ENCODE peak calls at places on chromosome 2, in eight cellular contexts. One of them, this sample, is unnamed.

GRCh38 chr2:118988706-118989105 is 46.7 kb downstream of the MARCO start:
- DNase-seq in fibroblast of lung: no peak
- DNase-seq in Peyer's patch: no peak
- DNase-seq in MCF 10A: no peak
- DNase-seq in pancreas: no peak
- DNase-seq in mucosa of descending colon: no peak
- DNase-seq in gastrocnemius medialis: no peak
- DNase-seq in GM13977: no peak
- DNase-seq in this sample: no peak

GRCh38 chr2:113755690-113756063 is 765 bp downstream of the SLC35F5 start:
- DNase-seq in fibroblast of lung: peak
- DNase-seq in Peyer's patch: no peak
- DNase-seq in MCF 10A: no peak
- DNase-seq in pancreas: no peak
- DNase-seq in mucosa of descending colon: peak
- DNase-seq in gastrocnemius medialis: no peak
- DNase-seq in GM13977: peak
- DNase-seq in this sample: no peak

GRCh38 chr2:170715062-170715931 is at the start of gene SP5:
- DNase-seq in fibroblast of lung: peak
- DNase-seq in Peyer's patch: peak
- DNase-seq in MCF 10A: peak
- DNase-seq in pancreas: peak
- DNase-seq in mucosa of descending colon: peak
- DNase-seq in gastrocnemius medialis: no peak
- DNase-seq in GM13977: peak
- DNase-seq in this sample: no peak

GRCh38 chr2:197919487-197919886 is 115.1 kb downstream of the PLCL1 start:
- DNase-seq in fibroblast of lung: no peak
- DNase-seq in Peyer's patch: no peak
- DNase-seq in MCF 10A: no peak
- DNase-seq in pancreas: no peak
- DNase-seq in mucosa of descending colon: no peak
- DNase-seq in gastrocnemius medialis: no peak
- DNase-seq in GM13977: no peak
- DNase-seq in this sample: no peak

GRCh38 chr2:12918841-12919445 is 202.2 kb downstream of the TRIB2 start:
- DNase-seq in fibroblast of lung: peak
- DNase-seq in Peyer's patch: no peak
- DNase-seq in MCF 10A: peak
- DNase-seq in pancreas: no peak
- DNase-seq in mucosa of descending colon: peak
- DNase-seq in gastrocnemius medialis: peak
- DNase-seq in GM13977: no peak
- DNase-seq in this sample: peak

GRCh38 chr2:142286618-142287017 is 155.8 kb upstream of the LRP1B start:
- DNase-seq in fibroblast of lung: no peak
- DNase-seq in Peyer's patch: no peak
- DNase-seq in MCF 10A: peak
- DNase-seq in pancreas: no peak
- DNase-seq in mucosa of descending colon: peak
- DNase-seq in gastrocnemius medialis: no peak
- DNase-seq in GM13977: no peak
- DNase-seq in this sample: no peak

GRCh38 chr2:37867166-37867565 is 57.9 kb upstream of the RMDN2 start:
- DNase-seq in fibroblast of lung: no peak
- DNase-seq in Peyer's patch: no peak
- DNase-seq in MCF 10A: no peak
- DNase-seq in pancreas: no peak
- DNase-seq in mucosa of descending colon: no peak
- DNase-seq in gastrocnemius medialis: no peak
- DNase-seq in GM13977: no peak
- DNase-seq in this sample: no peak

GRCh38 chr2:71796174-71796592 is 342.8 kb downstream of the DYSF start:
- DNase-seq in fibroblast of lung: peak
- DNase-seq in Peyer's patch: no peak
- DNase-seq in MCF 10A: no peak
- DNase-seq in pancreas: no peak
- DNase-seq in mucosa of descending colon: no peak
- DNase-seq in gastrocnemius medialis: no peak
- DNase-seq in GM13977: no peak
- DNase-seq in this sample: peak

GRCh38 chr2:177275041-177275440 is 10.5 kb upstream of the NFE2L2 start:
- DNase-seq in fibroblast of lung: peak
- DNase-seq in Peyer's patch: no peak
- DNase-seq in MCF 10A: peak
- DNase-seq in pancreas: no peak
- DNase-seq in mucosa of descending colon: no peak
- DNase-seq in gastrocnemius medialis: no peak
- DNase-seq in GM13977: no peak
- DNase-seq in this sample: peak
- TF ChIP-seq CTCF in fibroblast of lung: no peak
- TF ChIP-seq CTCF in Peyer's patch: no peak
- TF ChIP-seq CTCF in MCF 10A: no peak
- TF ChIP-seq CTCF in pancreas: no peak
- TF ChIP-seq CTCF in mucosa of descending colon: no peak
- TF ChIP-seq CTCF in gastrocnemius medialis: no peak
- TF ChIP-seq CTCF in GM13977: no peak
- TF ChIP-seq CTCF in this sample: no peak

DNA sequence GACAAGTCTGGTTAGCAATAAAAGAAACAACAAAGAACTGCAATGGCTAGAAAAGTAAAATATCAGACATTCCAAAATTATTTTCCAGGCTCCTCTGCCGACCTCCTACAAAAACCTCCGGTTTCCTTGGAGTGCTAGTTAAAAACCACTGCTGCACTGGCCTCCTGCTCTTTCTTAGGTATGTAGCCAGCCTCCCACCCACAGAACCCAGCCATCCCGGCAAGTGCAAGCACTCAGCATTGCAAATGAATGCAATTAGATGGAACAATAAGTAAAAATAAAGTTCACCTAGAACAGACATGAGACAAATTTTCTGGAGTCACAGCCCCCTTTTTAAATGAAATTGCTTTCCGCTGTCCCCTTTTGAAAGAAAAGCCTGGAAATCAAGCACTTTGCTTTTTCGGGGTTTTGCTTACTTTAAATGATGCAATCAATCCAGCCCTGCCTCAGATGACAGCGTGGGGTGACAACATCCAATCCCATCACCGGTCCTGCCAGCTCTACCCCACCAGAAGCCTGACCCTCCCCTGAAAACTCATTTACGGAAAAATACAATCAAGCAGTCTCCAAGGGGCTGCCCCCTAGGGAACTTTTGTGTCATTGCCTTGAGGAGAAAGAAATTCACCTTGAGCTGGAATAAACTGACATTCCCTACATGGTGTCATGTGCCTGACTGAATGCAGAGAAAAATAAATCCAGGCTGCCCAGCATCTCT is 199.8 kb downstream of the EPHA4 start:
- DNase-seq in fibroblast of lung: peak
- DNase-seq in Peyer's patch: no peak
- DNase-seq in MCF 10A: no peak
- DNase-seq in pancreas: no peak
- DNase-seq in mucosa of descending colon: no peak
- DNase-seq in gastrocnemius medialis: no peak
- DNase-seq in GM13977: no peak
- DNase-seq in this sample: no peak
- TF ChIP-seq CTCF in fibroblast of lung: peak
- TF ChIP-seq CTCF in Peyer's patch: no peak
- TF ChIP-seq CTCF in MCF 10A: no peak
- TF ChIP-seq CTCF in pancreas: no peak
- TF ChIP-seq CTCF in mucosa of descending colon: no peak
- TF ChIP-seq CTCF in gastrocnemius medialis: no peak
- TF ChIP-seq CTCF in GM13977: no peak
- TF ChIP-seq CTCF in this sample: peak

DNA sequence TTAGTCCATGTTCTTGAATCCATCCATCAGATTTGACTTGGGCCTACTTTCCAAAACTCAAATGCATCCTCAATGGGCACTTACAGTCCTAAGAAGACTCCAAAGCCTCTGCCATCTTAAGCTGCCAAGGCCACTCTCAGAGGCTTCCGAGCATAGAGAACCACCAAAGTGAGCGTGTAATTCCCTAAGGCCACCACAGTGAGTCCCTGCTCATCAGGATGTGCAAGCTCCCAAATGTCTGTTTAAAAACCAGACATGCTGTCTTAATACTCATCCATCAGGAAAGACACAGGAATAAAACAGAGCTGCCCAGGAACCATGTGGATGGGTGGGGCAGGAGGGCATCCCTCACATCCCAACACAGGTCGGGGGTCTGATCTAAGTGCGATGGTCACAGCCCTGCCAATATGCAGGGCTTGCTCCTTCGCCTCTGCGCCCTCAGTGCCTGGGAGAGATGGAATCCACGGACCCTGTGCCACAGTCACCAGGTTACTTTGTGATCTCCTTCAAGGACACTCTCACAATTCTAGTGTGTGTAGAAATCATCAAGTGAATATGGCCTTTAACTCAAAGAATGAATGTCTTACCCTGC is 80.4 kb downstream of the POLR1A start:
- DNase-seq in fibroblast of lung: no peak
- DNase-seq in Peyer's patch: no peak
- DNase-seq in MCF 10A: no peak
- DNase-seq in pancreas: no peak
- DNase-seq in mucosa of descending colon: no peak
- DNase-seq in gastrocnemius medialis: no peak
- DNase-seq in GM13977: no peak
- DNase-seq in this sample: no peak
- TF ChIP-seq CTCF in fibroblast of lung: no peak
- TF ChIP-seq CTCF in Peyer's patch: no peak
- TF ChIP-seq CTCF in MCF 10A: no peak
- TF ChIP-seq CTCF in pancreas: no peak
- TF ChIP-seq CTCF in mucosa of descending colon: no peak
- TF ChIP-seq CTCF in gastrocnemius medialis: no peak
- TF ChIP-seq CTCF in GM13977: no peak
- TF ChIP-seq CTCF in this sample: peak

GRCh38 chr2:189439342-189439741 is 1.9 kb upstream of the WDR75 start:
- DNase-seq in fibroblast of lung: no peak
- DNase-seq in Peyer's patch: no peak
- DNase-seq in MCF 10A: no peak
- DNase-seq in pancreas: no peak
- DNase-seq in mucosa of descending colon: no peak
- DNase-seq in gastrocnemius medialis: no peak
- DNase-seq in GM13977: no peak
- DNase-seq in this sample: no peak
- TF ChIP-seq CTCF in fibroblast of lung: peak
- TF ChIP-seq CTCF in Peyer's patch: peak
- TF ChIP-seq CTCF in MCF 10A: no peak
- TF ChIP-seq CTCF in pancreas: no peak
- TF ChIP-seq CTCF in mucosa of descending colon: no peak
- TF ChIP-seq CTCF in gastrocnemius medialis: no peak
- TF ChIP-seq CTCF in GM13977: no peak
- TF ChIP-seq CTCF in this sample: peak

GRCh38 chr2:105749583-105750399 is 5.1 kb downstream of the NCK2 start:
- DNase-seq in fibroblast of lung: peak
- DNase-seq in Peyer's patch: no peak
- DNase-seq in MCF 10A: peak
- DNase-seq in pancreas: no peak
- DNase-seq in mucosa of descending colon: no peak
- DNase-seq in gastrocnemius medialis: peak
- DNase-seq in GM13977: no peak
- DNase-seq in this sample: no peak
- TF ChIP-seq CTCF in fibroblast of lung: no peak
- TF ChIP-seq CTCF in Peyer's patch: no peak
- TF ChIP-seq CTCF in MCF 10A: no peak
- TF ChIP-seq CTCF in pancreas: no peak
- TF ChIP-seq CTCF in mucosa of descending colon: no peak
- TF ChIP-seq CTCF in gastrocnemius medialis: no peak
- TF ChIP-seq CTCF in GM13977: no peak
- TF ChIP-seq CTCF in this sample: no peak

This sample was measured in HFFc6.